ENCODE peak calls at places on chromosome X, in four cellular contexts. L, D, R and S are unnamed samples.

GRCh38 chrX:139825618-139826017 is 107.2 kb downstream of the ATP11C start:
- DNase-seq in L (no peak), D (no peak), R (no peak), S (no peak)

GRCh38 chrX:53930513-53931380 is 113.5 kb downstream of the PHF8 start:
- DNase-seq in L (no peak), D (no peak), R (no peak), S (no peak)

GRCh38 chrX:154444001-154444754 is at the start of gene FAM50A:
- DNase-seq in D (no peak), L (peak; percentile 86), R (peak; percentile 85), S (peak; percentile 78)

GRCh38 chrX:113512700-113513395 is 672.2 kb upstream of the AMOT start:
- DNase-seq in R (no peak), D (no peak), L (no peak), S (no peak)

GRCh38 chrX:140091276-140091886 is 126.1 kb upstream of the CXorf66 start:
- DNase-seq in L (no peak), D (no peak), R (peak; percentile 36), S (peak; percentile 26)

GRCh38 chrX:37765507-37765906 is 14.4 kb upstream of the CYBB start:
- DNase-seq in D (no peak), L (no peak), R (no peak), S (no peak)

GRCh38 chrX:11380187-11380586 is 87.0 kb downstream of the AMELX start:
- DNase-seq in L (no peak), D (no peak), R (no peak), S (no peak)

GRCh38 chrX:18129694-18130093 is 91.0 kb downstream of the BEND2 start:
- DNase-seq in R (no peak), L (no peak), D (no peak), S (no peak)

GRCh38 chrX:139890991-139891700 is 41.7 kb downstream of the ATP11C start:
- DNase-seq in R (no peak), D (no peak), L (no peak), S (no peak)

GRCh38 chrX:49308604-49309269 is 5.3 kb downstream of the GAGE10 start:
- DNase-seq in D (no peak), R (peak; percentile 67), L (no peak), S (no peak)
- H3K4me3 ChIP-seq in D (no peak overlapping the region), R (peak overlapping the region; percentile 36), L (no peak overlapping the region), S (no peak overlapping the region)

GRCh38 chrX:101078716-101079115 is at the start of gene TMEM35A:
- DNase-seq in R (no peak), D (peak; percentile 33), L (no peak), S (no peak)
- H3K4me3 ChIP-seq in R (peak within 1 kb of the TSS; percentile 39), D (peak within 1 kb of the TSS; percentile 60), L (peak within 1 kb of the TSS; percentile 50), S (no peak within 1 kb of the TSS)

GRCh38 chrX:44898411-44899221 is 25.6 kb downstream of the KDM6A start:
- DNase-seq in L (no peak), R (no peak), D (no peak), S (no peak)
- H3K4me3 ChIP-seq in L (no peak overlapping the region), R (no peak overlapping the region), D (no peak overlapping the region), S (no peak overlapping the region)

GRCh38 chrX:48538641-48539344 is 721 bp upstream of the TBC1D25 start:
- DNase-seq in D (no peak), R (no peak), L (no peak), S (no peak)

GRCh38 chrX:48539345-48540014 is at the start of gene TBC1D25:
- DNase-seq in D (peak; percentile 98), R (peak; percentile 97), L (peak; percentile 98), S (peak; percentile 94)

GRCh38 chrX:48540015-48540350 is 469 bp downstream of the TBC1D25 start:
- DNase-seq in L (no peak), D (no peak), R (no peak), S (no peak)

GRCh38 chrX:48540480-48540879 is 966 bp downstream of the TBC1D25 start:
- DNase-seq in L (no peak), R (no peak), D (no peak), S (no peak)

GRCh38 chrX:48541140-48541814 is 1.8 kb downstream of the TBC1D25 start:
- DNase-seq in R (no peak), D (no peak), L (no peak), S (no peak)
- H3K4me3 ChIP-seq in R (no peak overlapping the region), D (no peak overlapping the region), L (no peak overlapping the region), S (no peak overlapping the region)

GRCh38 chrX:19865567-19866363 is 21.6 kb downstream of the SH3KBP1 start:
- DNase-seq in R (no peak), L (no peak), D (no peak), S (no peak)
- H3K4me3 ChIP-seq in R (no peak overlapping the region), L (no peak overlapping the region), D (no peak overlapping the region), S (no peak overlapping the region)

GRCh38 chrX:130120746-130121504 is 10.6 kb upstream of the ELF4 start:
- DNase-seq in D (peak; percentile 22), R (peak; percentile 86), L (peak; percentile 89), S (peak; percentile 73)

GRCh38 chrX:130118941-130119640 is 8.8 kb upstream of the ELF4 start:
- DNase-seq in D (no peak), R (peak; percentile 55), L (no peak), S (no peak)

GRCh38 chrX:130121505-130121800 is 11.2 kb upstream of the ELF4 start:
- DNase-seq in R (no peak), D (no peak), L (no peak), S (no peak)

GRCh38 chrX:130118396-130118795 is 8.1 kb upstream of the ELF4 start:
- DNase-seq in R (peak; percentile 68), D (no peak), L (no peak), S (no peak)

DNA sequence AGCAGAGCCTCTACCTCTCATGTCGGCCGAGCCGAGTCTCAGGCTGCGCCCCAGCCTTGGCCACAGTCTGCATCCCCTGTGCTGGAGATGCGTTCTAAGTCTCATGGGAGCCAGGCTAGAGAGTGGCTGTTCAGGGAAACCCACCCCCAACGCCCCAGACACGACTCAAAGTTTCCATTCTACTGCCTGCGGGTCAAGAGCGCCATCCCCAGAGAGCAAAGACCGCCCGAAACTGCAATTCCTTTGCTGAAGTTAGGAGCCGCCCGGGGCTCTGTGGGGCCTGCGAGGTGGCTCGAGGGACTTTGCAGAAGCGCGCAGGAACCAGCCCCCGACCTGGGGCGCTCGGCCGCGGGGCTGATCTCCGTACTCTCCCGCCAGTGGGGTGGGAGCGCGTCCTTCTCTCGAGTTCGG is 10.0 kb upstream of the ELF4 start:
- DNase-seq in R (no peak), L (no peak), D (no peak), S (peak; percentile 40)
- H3K4me3 ChIP-seq in R (peak overlapping the region; percentile 22), L (no peak overlapping the region), D (peak overlapping the region; percentile 2), S (peak overlapping the region; percentile 47)

DNA sequence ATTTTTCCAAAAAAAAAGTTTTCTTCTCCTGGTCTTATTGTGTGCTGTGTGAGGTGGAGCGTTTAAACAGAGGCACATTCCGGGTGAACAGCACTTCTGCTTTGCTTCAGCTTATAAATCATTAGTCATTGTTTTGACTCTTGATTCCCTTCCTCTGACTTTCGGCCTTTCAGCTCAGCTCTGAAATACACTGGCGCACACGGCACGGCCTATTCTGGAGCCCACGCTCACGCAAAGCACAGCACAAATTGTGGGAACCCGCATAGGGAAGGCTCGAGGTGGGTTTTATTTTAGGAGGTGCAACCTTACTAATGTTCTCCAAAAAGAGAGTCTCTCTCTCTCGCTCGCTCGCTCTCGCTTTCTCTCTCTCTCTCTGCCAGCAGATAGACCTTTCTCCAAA is 4.0 kb downstream of the POU3F4 start:
- DNase-seq in R (no peak), L (no peak), D (no peak), S (no peak)
- H3K4me3 ChIP-seq in R (no peak overlapping the region), L (no peak overlapping the region), D (no peak overlapping the region), S (no peak overlapping the region)

GRCh38 chrX:47619486-47620302 is at the start of gene SYN1:
- DNase-seq in R (peak; percentile 90), L (peak; percentile 86), D (peak; percentile 74), S (peak; percentile 86)
- H3K4me3 ChIP-seq in R (peak within 1 kb of the TSS; percentile 18), L (no peak within 1 kb of the TSS), D (peak within 1 kb of the TSS; percentile 44), S (peak within 1 kb of the TSS; percentile 55)

GRCh38 chrX:72715546-72715945 is 1.4 kb upstream of the PHKA1 start:
- DNase-seq in D (no peak), L (no peak), R (no peak), S (no peak)

GRCh38 chrX:72712094-72712755 is 1.9 kb downstream of the PHKA1 start:
- DNase-seq in R (no peak), D (no peak), L (no peak), S (no peak)

GRCh38 chrX:72716766-72717165 is 2.7 kb upstream of the PHKA1 start:
- DNase-seq in L (no peak), D (no peak), R (no peak), S (no peak)

GRCh38 chrX:72714471-72714916 is 388 bp upstream of the PHKA1 start:
- DNase-seq in D (peak; percentile 42), R (peak; percentile 83), L (peak; percentile 83), S (peak; percentile 71)

GRCh38 chrX:72713130-72713529 is 976 bp downstream of the PHKA1 start:
- DNase-seq in D (no peak), L (no peak), R (no peak), S (no peak)
- H3K4me3 ChIP-seq in D (peak overlapping the region; percentile 67), L (peak overlapping the region; percentile 27), R (peak overlapping the region; percentile 33), S (peak overlapping the region; percentile 72)